ENCODE peak calls at places on chromosomes 4 and X, in ten cellular contexts. D is HCT116, G is H1, I is A549, N is SK-N-SH, Q is NB4, K is WTC11, O is endothelial cell of umbilical vein, J is K562, X is HepG2. W is an unnamed sample.
A peak's percentile ranks its signal among the peaks of the same experiment; 100 is the strongest.

GRCh38 chr4:70360460-70360859 is at the start of gene SMR3A:
- DNase-seq in D (no peak), G (no peak), I (no peak), N (no peak), Q (no peak), K (no peak), O (no peak), J (no peak), X (no peak), W (no peak)

GRCh38 chr4:69830529-69831269 is 29.2 kb downstream of the SULT1E1 start:
- DNase-seq in D (no peak), G (no peak), I (no peak), N (no peak), Q (peak; percentile 6), K (no peak), O (peak; percentile 64), J (no peak), X (peak; percentile 81), W (no peak)

GRCh38 chr4:142297313-142297712 is 548.8 kb downstream of the INPP4B start:
- DNase-seq in D (no peak), G (no peak), I (no peak), N (no peak), Q (no peak), K (no peak), O (no peak), J (no peak), X (no peak), W (no peak)

GRCh38 chr4:101356928-101357327 is 9.6 kb upstream of the PPP3CA start:
- DNase-seq in D (peak; percentile 73), G (no peak), I (peak; percentile 28), N (peak; percentile 8), Q (no peak), K (no peak), O (peak; percentile 75), J (no peak), X (peak; percentile 67), W (no peak)

GRCh38 chr4:86218721-86219481 is 141.0 kb downstream of the MAPK10 start:
- DNase-seq in D (no peak), G (no peak), I (no peak), N (peak; percentile 40), Q (no peak), K (no peak), O (peak; percentile 32), J (no peak), X (no peak), W (no peak)

GRCh38 chrX:2425281-2426071 is 75.3 kb downstream of the DHRSX start:
- DNase-seq in D (no peak), G (no peak), I (no peak), N (no peak), Q (no peak), K (peak; percentile 26), O (no peak), J (no peak), X (peak; percentile 10), W (no peak)

GRCh38 chr4:5048721-5049120 is 2.6 kb upstream of the STK32B start:
- DNase-seq in D (no peak), G (no peak), I (no peak), N (no peak), Q (no peak), K (no peak), O (no peak), J (no peak), X (no peak), W (no peak)

GRCh38 chrX:107728342-107729099 is 47.1 kb downstream of the TSC22D3 start:
- DNase-seq in D (no peak), G (no peak), I (no peak), N (no peak), Q (no peak), K (no peak), O (no peak), J (no peak), X (no peak), W (no peak)

GRCh38 chr4:107283587-107284559 is 247.8 kb upstream of the DKK2 start:
- DNase-seq in D (no peak), G (no peak), I (no peak), N (peak; percentile 27), Q (no peak), K (no peak), O (peak; percentile 47), J (no peak), X (no peak), W (no peak)

GRCh38 chr4:11467931-11468330 is 39.2 kb upstream of the HS3ST1 start:
- DNase-seq in D (no peak), G (no peak), I (no peak), N (no peak), Q (no peak), K (no peak), O (no peak), J (no peak), X (no peak), W (no peak)

GRCh38 chr4:52961666-52962412 is 99.7 kb downstream of the RASL11B start:
- DNase-seq in D (no peak), G (no peak), I (no peak), N (no peak), Q (no peak), K (no peak), O (no peak), J (no peak), X (no peak), W (no peak)
- TF ChIP-seq MAX in D (no peak), G (no peak), I (no peak), N (no peak), Q (no peak), K (no peak), O (no peak), J (no peak), X (no peak), W (no peak)

DNA sequence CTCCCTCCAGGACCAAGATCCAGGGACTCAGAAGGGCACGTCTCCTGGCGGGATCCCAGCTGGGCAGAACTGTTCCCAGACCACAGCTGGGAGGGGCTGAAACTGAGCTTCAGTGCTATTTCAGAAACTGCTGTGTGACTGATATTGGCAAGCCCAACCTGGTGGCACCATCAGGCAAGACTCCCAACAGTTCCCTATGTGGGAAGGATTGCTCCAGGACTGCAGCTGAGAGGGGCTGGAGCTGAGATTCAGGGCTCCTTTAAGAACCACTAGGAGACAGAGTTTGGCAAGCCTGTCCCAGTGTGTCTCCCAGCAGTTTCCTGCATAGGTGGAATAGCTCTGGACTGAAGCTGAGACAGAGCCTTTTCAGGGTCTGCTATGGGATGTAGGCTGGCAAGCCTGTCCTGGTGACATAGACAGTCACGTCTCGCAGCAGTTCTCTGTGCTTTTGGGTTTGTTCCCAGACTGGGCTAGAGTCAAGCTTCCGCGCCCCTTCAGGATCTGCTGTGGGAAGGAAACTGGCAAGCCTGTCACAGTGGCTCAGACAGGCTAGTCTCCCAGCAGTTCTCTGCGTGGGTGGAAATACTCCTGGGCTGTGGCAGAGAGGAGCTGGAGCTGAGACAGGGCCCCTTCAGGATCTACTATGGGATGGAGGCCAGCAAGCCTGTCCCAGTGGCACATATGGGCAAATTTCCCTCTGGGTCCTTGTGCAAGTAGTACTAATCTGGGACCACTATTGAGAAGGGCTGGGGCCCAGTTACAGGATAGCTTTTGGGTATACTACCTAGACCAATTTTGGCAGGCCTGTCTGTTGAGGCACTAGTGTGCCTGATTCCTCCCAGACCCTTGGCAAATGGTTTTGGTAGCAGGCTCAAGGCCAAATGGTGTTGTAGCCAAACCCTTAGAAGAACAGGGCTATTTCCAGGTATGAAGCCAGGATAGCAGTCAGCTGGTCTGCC is 20.2 kb upstream of the MED14 start:
- DNase-seq in D (no peak), G (no peak), I (no peak), N (no peak), Q (no peak), K (no peak), O (peak; percentile 5), J (no peak), X (no peak), W (no peak)
- TF ChIP-seq MAX in D (no peak), G (no peak), I (no peak), N (no peak), Q (no peak), K (no peak), O (no peak), J (no peak), X (no peak), W (no peak)

DNA sequence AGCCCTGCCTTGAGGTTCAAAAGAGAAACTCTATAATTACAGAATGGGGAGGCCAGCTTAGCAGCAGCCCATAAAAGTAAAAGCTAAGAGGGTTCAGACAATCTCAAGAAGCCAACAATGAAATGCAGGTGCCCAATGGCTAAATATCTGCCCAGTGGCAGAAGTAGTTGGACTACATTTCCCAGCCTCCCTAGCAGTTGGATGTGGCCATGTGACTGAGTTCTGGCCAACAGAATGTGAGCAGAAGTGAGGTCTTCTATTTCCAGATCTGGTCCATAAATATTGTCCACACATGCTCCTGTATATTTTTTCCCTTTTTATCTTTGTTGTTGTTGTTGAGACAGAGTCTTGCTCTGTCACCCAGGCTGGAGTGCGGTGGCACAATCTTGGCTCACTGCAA is 127.9 kb upstream of the NHS start:
- DNase-seq in D (no peak), G (no peak), I (no peak), N (no peak), Q (no peak), K (no peak), O (no peak), J (no peak), X (no peak), W (no peak)
- TF ChIP-seq MAX in D (no peak), G (no peak), I (no peak), N (no peak), Q (no peak), K (no peak), O (no peak), J (no peak), X (no peak), W (no peak)

GRCh38 chr4:173516621-173517612 is 13.1 kb downstream of the HAND2 start:
- DNase-seq in D (no peak), G (peak; percentile 74), I (no peak), N (peak; percentile 70), Q (no peak), K (peak; percentile 73), O (no peak), J (no peak), X (no peak), W (no peak)

GRCh38 chr4:173515458-173515857 is 14.6 kb downstream of the HAND2 start:
- DNase-seq in D (no peak), G (no peak), I (no peak), N (no peak), Q (no peak), K (no peak), O (no peak), J (no peak), X (no peak), W (no peak)

GRCh38 chr4:173519130-173520101 is 10.6 kb downstream of the HAND2 start:
- DNase-seq in D (no peak), G (peak; percentile 45), I (no peak), N (peak; percentile 75), Q (no peak), K (no peak), O (no peak), J (no peak), X (no peak), W (no peak)

GRCh38 chr4:173518419-173519102 is 11.5 kb downstream of the HAND2 start:
- DNase-seq in D (no peak), G (peak; percentile 64), I (no peak), N (peak; percentile 64), Q (no peak), K (no peak), O (no peak), J (no peak), X (no peak), W (no peak)

DNA sequence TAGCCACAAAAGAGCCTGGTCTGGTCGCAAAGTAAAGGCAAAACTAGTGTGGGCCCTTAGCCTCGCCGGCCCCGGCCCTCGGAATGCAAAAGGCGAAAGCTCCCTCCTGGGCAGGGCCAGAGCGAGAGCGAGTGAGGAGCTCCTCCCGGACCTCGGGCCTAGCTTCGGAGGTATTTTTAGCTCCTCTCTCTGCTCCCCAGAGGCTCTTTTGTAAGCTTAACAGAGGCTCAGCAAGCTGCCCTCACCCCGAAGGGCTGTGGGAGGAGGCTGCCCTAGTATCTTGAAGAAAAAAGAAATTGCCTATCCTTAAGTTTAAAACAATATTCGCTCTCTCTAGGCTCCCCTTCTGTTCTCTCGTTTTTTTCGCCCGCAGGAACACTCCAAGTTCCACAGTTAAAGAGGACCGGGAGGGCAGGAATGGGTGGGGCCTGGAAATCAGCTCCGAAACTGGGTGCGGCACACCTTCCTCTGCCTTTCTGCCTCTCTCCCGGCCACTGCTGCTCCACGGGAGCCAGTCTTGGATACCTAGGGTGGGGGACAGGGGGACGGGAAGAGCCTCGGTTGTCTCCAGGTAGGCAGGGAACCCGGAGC is 12.2 kb downstream of the HAND2 start:
- DNase-seq in D (no peak), G (peak; percentile 75), I (no peak), N (peak; percentile 51), Q (peak; percentile 50), K (peak; percentile 72), O (no peak), J (no peak), X (no peak), W (no peak)
- TF ChIP-seq MAX in D (no peak), G (no peak), I (no peak), N (no peak), Q (no peak), K (no peak), O (no peak), J (no peak), X (no peak), W (no peak)

W was measured in GM12878.